ENCODE peak calls at places on chromosomes 16 and 17, in seven cellular contexts. U, J, F, I, A, Z and G are unnamed samples.

GRCh38 chr17:2081564-2081963 is 26.7 kb downstream of the HIC1 start:
- DNase-seq in A (no peak), J (no peak), U (no peak), I (no peak), F (no peak), Z (no peak), G (no peak)

GRCh38 chr17:19238167-19238505 is 970 bp downstream of the EPN2 start:
- DNase-seq in I (peak), Z (no peak), J (no peak), A (no peak), F (peak), U (peak), G (peak)

GRCh38 chr17:57356153-57356721 is 99.9 kb downstream of the MSI2 start:
- DNase-seq in I (no peak), Z (no peak), U (no peak), A (no peak), J (no peak), F (no peak), G (no peak)

GRCh38 chr17:68777243-68777855 is 176.2 kb upstream of the FAM20A start:
- DNase-seq in J (no peak), F (peak), I (peak), A (peak), U (peak), Z (peak), G (peak)

GRCh38 chr17:8166731-8167130 is 4.0 kb upstream of the VAMP2 start:
- DNase-seq in A (no peak), J (no peak), U (no peak), F (no peak), I (peak), Z (no peak), G (no peak)

GRCh38 chr17:81295678-81296381 is 723 bp upstream of the SLC38A10 start:
- DNase-seq in A (no peak), U (peak), J (no peak), Z (peak), I (no peak), F (peak), G (peak)

GRCh38 chr17:58184308-58184985 is 8.1 kb upstream of the EPX start:
- DNase-seq in Z (peak), J (peak), U (no peak), A (peak), I (no peak), F (no peak), G (no peak)

GRCh38 chr16:2090819-2091721 is 43.3 kb downstream of the TSC2 start:
- DNase-seq in J (no peak), F (peak), I (peak), A (peak), Z (peak), U (peak), G (no peak)

GRCh38 chr16:16062023-16062932 is 112.9 kb downstream of the ABCC1 start:
- DNase-seq in F (no peak), Z (no peak), I (no peak), J (no peak), U (no peak), A (no peak), G (no peak)

GRCh38 chr17:78272181-78272913 is 40.9 kb downstream of the TMEM235 start:
- DNase-seq in J (no peak), F (peak), U (peak), Z (peak), A (no peak), I (peak), G (no peak)

GRCh38 chr17:51184124-51184523 is 17.9 kb downstream of the NME2 start:
- DNase-seq in I (no peak), A (no peak), Z (no peak), J (no peak), F (no peak), U (no peak), G (no peak)

GRCh38 chr16:19294156-19294649 is 8.7 kb downstream of the CLEC19A start:
- DNase-seq in F (no peak), J (no peak), A (no peak), U (no peak), I (peak), Z (no peak), G (peak)

GRCh38 chr16:49473131-49473530 is 99.5 kb downstream of the C16orf78 start:
- DNase-seq in J (no peak), U (no peak), F (no peak), Z (no peak), I (peak), A (no peak), G (no peak)

GRCh38 chr17:1948517-1948825 is 76.7 kb downstream of the RTN4RL1 start:
- DNase-seq in F (no peak), I (peak), Z (no peak), U (no peak), A (no peak), J (no peak), G (no peak)

GRCh38 chr17:77098884-77099545 is 41.8 kb upstream of the SEC14L1 start:
- DNase-seq in A (peak), Z (peak), U (peak), J (peak), F (peak), I (no peak), G (no peak)

GRCh38 chr17:38552343-38552742 is 53.4 kb downstream of the SRCIN1 start:
- DNase-seq in Z (no peak), U (no peak), I (no peak), A (no peak), F (no peak), J (no peak), G (no peak)

GRCh38 chr17:34110315-34110714 is 144.8 kb upstream of the CCL2 start:
- DNase-seq in U (no peak), J (no peak), I (no peak), A (no peak), F (no peak), Z (no peak), G (no peak)

GRCh38 chr17:70017941-70018340 is 57.1 kb upstream of the KCNJ16 start:
- DNase-seq in I (no peak), A (no peak), U (no peak), Z (no peak), J (no peak), F (no peak), G (no peak)

GRCh38 chr16:23296994-23297393 is 5.1 kb upstream of the SCNN1B start:
- DNase-seq in F (peak), A (no peak), U (peak), I (no peak), J (no peak), Z (no peak), G (peak)

GRCh38 chr16:9081183-9081582 is 10.3 kb upstream of the HAPSTR1 start:
- DNase-seq in F (no peak), U (no peak), J (no peak), Z (no peak), A (no peak), I (no peak), G (no peak)

GRCh38 chr17:72332367-72332766 is 211.5 kb downstream of the SOX9 start:
- DNase-seq in I (no peak), Z (peak), A (no peak), F (no peak), U (no peak), J (no peak), G (peak)

GRCh38 chr16:76816475-76816874 is 374.5 kb upstream of the MON1B start:
- DNase-seq in J (no peak), Z (no peak), I (no peak), A (no peak), U (no peak), F (no peak), G (no peak)

GRCh38 chr16:82043680-82044584 is 8.9 kb downstream of the HSD17B2 start:
- DNase-seq in J (peak), A (peak), Z (peak), F (no peak), I (no peak), U (no peak), G (no peak)

GRCh38 chr16:24255446-24256352 is at the start of gene CACNG3:
- DNase-seq in I (peak), A (no peak), U (peak), Z (peak), F (peak), J (no peak), G (peak)

GRCh38 chr17:58219789-58220183 is 731 bp upstream of the MKS1 start:
- DNase-seq in A (no peak), U (peak), Z (no peak), I (no peak), F (no peak), J (no peak), G (no peak)

GRCh38 chr16:50880926-50881325 is 139.0 kb downstream of the CYLD start:
- DNase-seq in A (no peak), F (no peak), Z (no peak), I (no peak), U (no peak), J (no peak), G (no peak)

GRCh38 chr16:51222016-51222415 is 70.9 kb upstream of the SALL1 start:
- DNase-seq in U (no peak), A (no peak), J (no peak), I (no peak), F (no peak), Z (no peak), G (no peak)

GRCh38 chr16:31861415-31861814 is 12.2 kb upstream of the ZNF267 start:
- DNase-seq in I (no peak), U (no peak), F (no peak), J (no peak), A (no peak), Z (no peak), G (no peak)

GRCh38 chr16:88351521-88352101 is 31.1 kb upstream of the ZNF469 start:
- DNase-seq in U (no peak), J (no peak), A (no peak), Z (no peak), I (no peak), F (no peak), G (no peak)

GRCh38 chr16:50313596-50314483 is 47.5 kb downstream of the ADCY7 start:
- DNase-seq in J (no peak), I (peak), Z (peak), F (peak), U (peak), A (no peak), G (peak)

GRCh38 chr16:15542734-15543347 is 100.1 kb downstream of the MARF1 start:
- DNase-seq in U (no peak), I (no peak), J (no peak), A (no peak), F (no peak), Z (no peak), G (no peak)

GRCh38 chr17:40122466-40122943 is 734 bp downstream of the MSL1 start:
- DNase-seq in A (no peak), Z (no peak), J (no peak), U (peak), F (peak), I (peak), G (peak)
- TF ChIP-seq CTCF in A (peak), Z (peak), J (peak), U (peak), F (peak), I (no peak), G (peak)

GRCh38 chr17:56322991-56323390 is 169.7 kb downstream of the ANKFN1 start:
- DNase-seq in F (no peak), U (no peak), I (no peak), Z (no peak), J (no peak), A (no peak), G (no peak)

GRCh38 chr17:56317351-56318208 is 164.3 kb downstream of the ANKFN1 start:
- DNase-seq in F (no peak), A (no peak), Z (no peak), I (no peak), U (no peak), J (no peak), G (no peak)

GRCh38 chr17:56316604-56317003 is 163.3 kb downstream of the ANKFN1 start:
- DNase-seq in F (no peak), Z (no peak), J (no peak), A (no peak), I (no peak), U (no peak), G (no peak)

GRCh38 chr17:56320443-56320842 is 167.2 kb downstream of the ANKFN1 start:
- DNase-seq in Z (no peak), F (no peak), I (no peak), J (no peak), A (no peak), U (no peak), G (no peak)

GRCh38 chr17:56319531-56319930 is 166.3 kb downstream of the ANKFN1 start:
- DNase-seq in U (no peak), Z (no peak), J (no peak), I (no peak), A (peak), F (peak), G (peak)
- TF ChIP-seq CTCF in U (peak), Z (peak), J (peak), I (peak), A (peak), F (peak), G (peak)

GRCh38 chr16:85239239-85239638 is 127.0 kb upstream of the CIBAR2 start:
- DNase-seq in F (no peak), A (no peak), Z (no peak), U (peak), J (no peak), I (no peak), G (no peak)

GRCh38 chr16:85237817-85238216 is 125.5 kb upstream of the CIBAR2 start:
- DNase-seq in F (no peak), I (no peak), U (no peak), J (no peak), A (no peak), Z (no peak), G (no peak)

GRCh38 chr16:85235988-85236831 is 123.9 kb upstream of the CIBAR2 start:
- DNase-seq in U (peak), J (no peak), F (no peak), I (no peak), A (no peak), Z (no peak), G (peak)

GRCh38 chr16:85239871-85240270 is 127.6 kb upstream of the CIBAR2 start:
- DNase-seq in I (no peak), U (no peak), A (no peak), Z (no peak), J (no peak), F (no peak), G (no peak)

DNA sequence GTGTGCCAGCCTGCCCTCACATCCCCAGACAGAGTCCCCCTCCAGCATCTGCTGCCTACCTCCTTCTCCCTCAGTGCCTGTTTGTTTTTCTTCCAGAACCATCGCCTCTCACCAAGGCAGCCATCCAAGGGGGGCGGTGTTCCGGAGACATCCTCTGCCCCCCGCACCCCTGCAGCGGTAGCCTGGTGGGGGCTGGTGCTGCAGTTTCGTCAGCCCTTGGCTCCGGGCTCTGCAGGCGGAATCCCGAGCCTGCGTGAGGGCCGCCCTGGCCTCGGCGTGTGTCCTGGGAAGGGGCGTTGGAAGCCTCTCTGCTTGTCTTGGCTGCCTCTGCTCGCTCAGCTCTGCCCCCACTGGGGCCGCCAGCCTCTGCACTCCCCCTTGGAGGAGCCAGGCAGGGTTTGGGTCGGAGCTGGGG is 126.0 kb upstream of the CIBAR2 start:
- DNase-seq in J (no peak), Z (peak), F (peak), A (peak), I (peak), U (peak), G (no peak)
- TF ChIP-seq CTCF in J (peak), Z (peak), F (no peak), A (peak), I (no peak), U (peak), G (no peak)

GRCh38 chr17:47839899-47840741 is 953 bp downstream of the SCRN2 start:
- DNase-seq in U (peak), A (no peak), J (no peak), Z (no peak), F (no peak), I (peak), G (no peak)

GRCh38 chr17:47838636-47839035 is 2.4 kb downstream of the SCRN2 start:
- DNase-seq in Z (no peak), A (no peak), I (no peak), F (no peak), J (no peak), U (no peak), G (no peak)

GRCh38 chr17:47839071-47839470 is 2.0 kb downstream of the SCRN2 start:
- DNase-seq in F (no peak), U (no peak), A (no peak), J (no peak), Z (no peak), I (no peak), G (no peak)

GRCh38 chr17:47841488-47842308 is 625 bp upstream of the SCRN2 start:
- DNase-seq in Z (no peak), U (no peak), F (no peak), J (no peak), A (no peak), I (no peak), G (no peak)

DNA sequence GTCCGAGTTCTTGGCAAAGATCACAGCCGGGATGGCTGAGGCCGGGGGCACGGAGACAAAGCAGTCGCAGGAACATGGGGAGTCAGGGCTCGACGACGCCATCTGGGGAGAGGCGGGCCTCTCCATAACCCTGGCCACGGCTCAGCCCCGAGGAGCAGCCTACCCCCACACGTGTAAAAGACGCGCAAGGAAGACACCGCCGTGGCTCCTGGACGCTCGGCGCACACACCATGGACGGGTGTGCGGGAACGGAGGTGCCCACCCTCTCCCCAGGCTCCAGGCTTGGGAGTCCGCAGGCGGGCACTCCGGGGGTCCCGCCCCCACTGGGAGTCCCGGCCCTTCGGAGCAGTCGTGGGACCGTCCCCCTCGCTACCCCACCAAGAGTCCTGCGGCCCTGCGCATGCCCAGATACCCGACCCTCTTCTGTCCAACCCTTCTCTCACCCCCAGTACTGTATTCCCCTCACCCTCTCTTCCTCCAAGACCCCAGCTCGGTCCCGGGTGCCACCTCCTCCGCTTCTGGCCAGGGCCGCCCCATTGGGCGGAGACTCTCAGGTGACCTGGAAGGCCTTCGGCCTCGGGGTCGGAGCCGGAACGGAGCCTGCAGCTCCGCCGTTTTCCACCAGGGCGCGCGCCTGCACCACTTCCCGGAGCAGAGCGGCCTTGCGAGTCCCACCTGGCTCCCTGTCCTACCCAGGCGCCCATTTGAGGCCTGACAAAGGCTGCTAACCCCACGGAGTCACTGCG is at the start of gene SCRN2:
- DNase-seq in A (peak), Z (peak), U (peak), I (peak), J (no peak), F (peak), G (peak)
- TF ChIP-seq CTCF in A (peak), Z (peak), U (no peak), I (peak), J (peak), F (peak), G (peak)

DNA sequence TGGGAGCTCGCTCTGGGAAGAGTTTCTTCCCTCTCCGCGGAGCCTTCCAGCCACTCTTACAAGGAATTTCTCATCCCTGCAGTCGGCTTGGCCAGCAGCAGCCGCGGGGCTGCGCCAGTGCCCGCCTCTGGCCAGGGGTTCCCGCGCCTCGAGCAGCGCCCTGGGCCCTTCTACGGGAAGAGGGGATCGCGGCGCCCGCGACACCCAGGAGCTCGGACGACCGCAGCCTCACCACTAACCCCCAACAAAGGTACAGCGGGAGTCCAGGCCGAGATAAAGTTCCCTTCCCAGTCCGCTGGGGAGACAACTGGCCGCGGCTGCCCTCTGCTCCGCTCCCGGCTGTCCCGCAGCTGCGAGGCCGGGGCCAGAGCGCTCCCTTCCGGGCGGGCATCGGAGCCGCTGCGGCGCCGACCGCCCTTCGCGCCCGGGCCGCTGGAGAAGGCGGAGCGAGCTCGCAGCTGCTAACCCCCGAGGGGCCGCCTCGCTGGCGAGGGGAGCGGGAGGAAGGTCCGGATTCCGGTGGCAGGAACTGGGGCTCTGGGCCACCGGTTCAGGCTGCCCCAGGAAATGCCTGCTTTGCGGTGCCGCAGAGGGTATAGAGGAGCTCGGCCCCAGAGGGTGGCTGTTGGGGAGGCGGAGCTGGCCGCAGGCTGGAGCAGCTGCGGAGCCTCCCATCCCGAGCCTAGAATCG is 3.6 kb upstream of the HS3ST3B1 start:
- DNase-seq in A (no peak), I (peak), F (peak), Z (no peak), U (peak), J (no peak), G (no peak)
- TF ChIP-seq CTCF in A (peak), I (peak), F (no peak), Z (peak), U (peak), J (peak), G (no peak)

GRCh38 chr17:31446195-31446967 is 54.9 kb downstream of the RAB11FIP4 start:
- DNase-seq in U (peak), Z (no peak), J (no peak), I (no peak), F (no peak), A (no peak), G (no peak)
- TF ChIP-seq CTCF in U (peak), Z (peak), J (peak), I (no peak), F (peak), A (peak), G (no peak)

GRCh38 chr16:80081851-80082250 is 458.9 kb upstream of the DYNLRB2 start:
- DNase-seq in A (no peak), J (no peak), I (no peak), Z (no peak), F (peak), U (no peak), G (no peak)

GRCh38 chr16:80084163-80084562 is 456.6 kb upstream of the DYNLRB2 start:
- DNase-seq in A (no peak), Z (no peak), F (no peak), J (no peak), I (no peak), U (no peak), G (no peak)

GRCh38 chr16:80080287-80080851 is 460.4 kb upstream of the DYNLRB2 start:
- DNase-seq in A (no peak), Z (no peak), U (no peak), I (no peak), J (no peak), F (peak), G (no peak)

GRCh38 chr16:80085606-80086005 is 455.2 kb upstream of the DYNLRB2 start:
- DNase-seq in F (no peak), A (no peak), J (no peak), U (no peak), I (no peak), Z (no peak), G (no peak)

GRCh38 chr16:80084614-80085013 is 456.2 kb upstream of the DYNLRB2 start:
- DNase-seq in A (peak), Z (peak), U (peak), J (no peak), F (peak), I (peak), G (no peak)
- TF ChIP-seq CTCF in A (peak), Z (peak), U (peak), J (peak), F (peak), I (peak), G (peak)

GRCh38 chr16:67447508-67448076 is 16.7 kb downstream of the HSD11B2 start:
- DNase-seq in U (no peak), F (peak), Z (no peak), I (peak), J (no peak), A (no peak), G (peak)
- TF ChIP-seq CTCF in U (peak), F (peak), Z (peak), I (peak), J (peak), A (peak), G (peak)